ENCODE peak calls at places on chromosomes 7 and 10, in seven cellular contexts. S is fibroblast of mammary gland, E is AG10803, A is GM12865, J is astrocyte of the spinal cord, H is HepG2, L is psoas muscle. U is an unnamed sample.

GRCh38 chr10:77524300-77524711 is 113.3 kb downstream of the KCNMA1 start:
- DNase-seq in S (peak; percentile 68), E (peak; percentile 99), A (no peak), J (peak; percentile 87), H (no peak), L (no peak), U (no peak)

GRCh38 chr7:48112431-48113165 is 23.5 kb downstream of the UPP1 start:
- DNase-seq in S (peak; percentile 44), E (peak; percentile 64), A (no peak), J (peak; percentile 35), H (no peak), L (no peak), U (no peak)

GRCh38 chr7:5425507-5426225 is 2.0 kb upstream of the TNRC18 start:
- DNase-seq in S (peak; percentile 86), E (peak; percentile 88), A (no peak), J (peak; percentile 91), H (peak; percentile 88), L (peak; percentile 83), U (peak; percentile 75)

GRCh38 chr7:104661575-104661974 is 333.2 kb downstream of the LHFPL3 start:
- DNase-seq in S (no peak), E (no peak), A (no peak), J (no peak), H (no peak), L (no peak), U (no peak)

GRCh38 chr10:128859738-128860386 is 607.2 kb upstream of the MGMT start:
- DNase-seq in S (peak; percentile 39), E (peak; percentile 5), A (peak; percentile 43), J (no peak), H (peak; percentile 24), L (no peak), U (peak; percentile 61)

GRCh38 chr7:17095001-17095574 is 203.4 kb upstream of the AHR start:
- DNase-seq in S (peak; percentile 25), E (peak; percentile 99), A (no peak), J (peak; percentile 43), H (no peak), L (no peak), U (no peak)

GRCh38 chr10:132185601-132186487 is 904 bp upstream of the DPYSL4 start:
- DNase-seq in S (no peak), E (peak; percentile 8), A (no peak), J (peak; percentile 5), H (no peak), L (no peak), U (no peak)

GRCh38 chr10:5036511-5036910 is 32.9 kb upstream of the AKR1C2 start:
- DNase-seq in S (no peak), E (no peak), A (no peak), J (no peak), H (no peak), L (no peak), U (no peak)

GRCh38 chr7:26583094-26583493 is 281.3 kb downstream of the SKAP2 start:
- DNase-seq in S (no peak), E (no peak), A (no peak), J (no peak), H (no peak), L (no peak), U (no peak)

GRCh38 chr7:21944616-21945373 is 904 bp downstream of the CDCA7L start:
- DNase-seq in S (peak; percentile 9), E (peak; percentile 8), A (peak; percentile 63), J (peak; percentile 52), H (no peak), L (no peak), U (peak; percentile 62)

GRCh38 chr10:72697711-72698110 is 5.8 kb downstream of the MCU start:
- DNase-seq in S (peak; percentile 40), E (peak; percentile 77), A (no peak), J (no peak), H (no peak), L (no peak), U (no peak)

GRCh38 chr10:631266-631665 is 58.2 kb downstream of the DIP2C start:
- DNase-seq in S (no peak), E (no peak), A (no peak), J (no peak), H (no peak), L (no peak), U (no peak)

GRCh38 chr10:102660891-102661613 is 16.8 kb downstream of the TRIM8 start:
- DNase-seq in S (peak; percentile 67), E (peak; percentile 84), A (peak; percentile 92), J (peak; percentile 59), H (peak; percentile 72), L (peak; percentile 88), U (peak; percentile 74)

GRCh38 chr7:158268851-158269535 is 318.6 kb downstream of the PTPRN2 start:
- DNase-seq in S (no peak), E (no peak), A (no peak), J (no peak), H (no peak), L (peak; percentile 41), U (peak; percentile 82)

GRCh38 chr7:11831727-11832495 is at the start of gene THSD7A:
- DNase-seq in S (peak; percentile 3), E (peak; percentile 11), A (peak; percentile 5), J (peak; percentile 51), H (peak; percentile 7), L (peak; percentile 52), U (no peak)

GRCh38 chr10:44998146-44998631 is 2.5 kb upstream of the ZNF22 start:
- DNase-seq in S (peak; percentile 89), E (no peak), A (no peak), J (peak; percentile 27), H (no peak), L (no peak), U (no peak)

GRCh38 chr10:108783897-108784296 is 1139.4 kb downstream of the XPNPEP1 start:
- DNase-seq in S (peak; percentile 77), E (peak; percentile 54), A (peak; percentile 83), J (peak; percentile 50), H (peak; percentile 13), L (no peak), U (peak; percentile 29)

GRCh38 chr7:141754939-141755338 is 9.0 kb upstream of the TAS2R3 start:
- DNase-seq in S (peak; percentile 36), E (peak; percentile 9), A (peak; percentile 32), J (no peak), H (peak; percentile 46), L (no peak), U (no peak)

GRCh38 chr7:141748401-141748800 is 10.2 kb downstream of the SSBP1 start:
- DNase-seq in S (no peak), E (no peak), A (no peak), J (peak; percentile 46), H (no peak), L (no peak), U (no peak)

DNA sequence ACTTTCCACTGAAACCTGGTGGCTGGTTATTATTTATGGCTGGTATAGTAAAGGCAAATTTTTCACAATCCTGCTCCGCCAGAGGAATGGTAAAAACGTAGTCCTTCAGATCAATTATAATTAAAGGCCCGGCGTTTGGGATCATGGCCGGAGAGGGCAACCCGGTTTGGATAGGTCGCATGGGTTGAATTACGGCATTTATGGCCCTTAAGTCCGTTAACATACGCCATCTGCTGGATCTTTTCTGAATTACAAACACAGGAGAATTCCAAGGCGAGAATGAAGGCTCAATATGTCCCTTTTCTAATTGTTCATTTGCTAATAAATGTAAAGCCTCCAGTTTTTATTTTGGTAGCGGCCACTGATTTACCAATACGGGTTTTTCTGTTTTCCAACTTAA is 11.3 kb upstream of the TAS2R3 start:
- DNase-seq in S (peak; percentile 10), E (no peak), A (no peak), J (no peak), H (no peak), L (no peak), U (no peak)
- TF ChIP-seq CTCF in S (peak; percentile 29), E (peak; percentile 34), A (peak; percentile 15), J (peak; percentile 29), H (no peak), L (no peak), U (peak; percentile 22)

GRCh38 chr7:134694767-134695166 is 48.1 kb downstream of the BPGM start:
- DNase-seq in S (peak; percentile 26), E (no peak), A (no peak), J (no peak), H (no peak), L (no peak), U (no peak)

GRCh38 chr7:134695321-134695860 is 48.7 kb downstream of the BPGM start:
- DNase-seq in S (peak; percentile 78), E (peak; percentile 97), A (no peak), J (peak; percentile 76), H (no peak), L (no peak), U (no peak)

GRCh38 chr7:134694299-134694698 is 47.6 kb downstream of the BPGM start:
- DNase-seq in S (no peak), E (no peak), A (no peak), J (no peak), H (no peak), L (no peak), U (no peak)

GRCh38 chr7:134697487-134697886 is 50.8 kb downstream of the BPGM start:
- DNase-seq in S (no peak), E (no peak), A (no peak), J (no peak), H (no peak), L (no peak), U (no peak)

GRCh38 chr7:134696261-134696660 is 49.6 kb downstream of the BPGM start:
- DNase-seq in S (no peak), E (no peak), A (no peak), J (no peak), H (no peak), L (no peak), U (no peak)
- TF ChIP-seq CTCF in S (no peak), E (no peak), A (no peak), J (no peak), H (no peak), L (no peak), U (no peak)

GRCh38 chr7:82430518-82431465 is 12.8 kb downstream of the CACNA2D1 start:
- DNase-seq in S (peak; percentile 80), E (peak; percentile 88), A (no peak), J (no peak), H (no peak), L (no peak), U (no peak)

GRCh38 chr7:82434275-82435022 is 9.1 kb downstream of the CACNA2D1 start:
- DNase-seq in S (no peak), E (no peak), A (no peak), J (no peak), H (no peak), L (no peak), U (no peak)

GRCh38 chr7:82429408-82429807 is 14.2 kb downstream of the CACNA2D1 start:
- DNase-seq in S (no peak), E (no peak), A (no peak), J (no peak), H (no peak), L (no peak), U (no peak)

GRCh38 chr7:82435769-82436168 is 7.8 kb downstream of the CACNA2D1 start:
- DNase-seq in S (no peak), E (no peak), A (no peak), J (no peak), H (no peak), L (no peak), U (no peak)

DNA sequence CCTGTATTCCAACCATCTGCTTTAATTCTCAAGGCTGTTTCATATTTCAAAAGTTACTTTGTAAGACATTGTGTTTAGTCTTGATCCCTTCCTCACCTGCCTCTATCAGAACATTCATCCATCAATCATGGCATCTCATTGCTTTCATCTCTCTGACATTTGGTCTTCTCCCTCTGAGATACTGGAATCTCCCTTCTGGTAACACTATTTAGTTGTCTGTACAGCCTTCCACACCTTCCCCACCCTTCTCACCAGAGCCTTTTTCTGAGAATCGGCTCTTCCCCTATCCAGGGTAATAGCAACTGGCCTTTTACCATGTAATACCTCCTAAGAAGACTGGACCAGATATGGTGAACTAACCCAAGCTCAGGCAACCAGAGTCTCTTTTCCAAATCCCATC is 10.1 kb downstream of the CACNA2D1 start:
- DNase-seq in S (no peak), E (no peak), A (no peak), J (no peak), H (no peak), L (no peak), U (no peak)
- TF ChIP-seq CTCF in S (no peak), E (no peak), A (no peak), J (no peak), H (no peak), L (no peak), U (no peak)

GRCh38 chr10:96987141-96987841 is 155.2 kb downstream of the LCOR start:
- DNase-seq in S (no peak), E (no peak), A (no peak), J (no peak), H (no peak), L (no peak), U (no peak)
- TF ChIP-seq CTCF in S (no peak), E (no peak), A (no peak), J (no peak), H (no peak), L (no peak), U (no peak)